ENCODE peak calls at places on chromosomes 6 and 20, in seven cellular contexts. T is ovary; V is endodermal cell; J is cardiac muscle cell; S is mesendoderm; U is CD8-positive, alpha-beta T cell; Z is adrenal gland. H is an unnamed sample.

GRCh38 chr6:854405-855073 is 161.6 kb upstream of the EXOC2 start:
- DNase-seq in T (no peak), V (no peak), J (no peak), S (no peak), U (no peak), Z (no peak), H (no peak)

GRCh38 chr6:111858347-111858746 is 14.9 kb downstream of the FYN start:
- DNase-seq in T (no peak), V (no peak), J (no peak), S (no peak), U (no peak), Z (no peak), H (no peak)

GRCh38 chr6:62707156-62707555 is 421.1 kb upstream of the KHDRBS2 start:
- DNase-seq in T (no peak), V (peak; percentile 70), J (no peak), S (peak; percentile 54), U (no peak), Z (no peak), H (no peak)

GRCh38 chr6:41538556-41539182 is 7.5 kb upstream of the FOXP4 start:
- DNase-seq in T (no peak), V (no peak), J (no peak), S (no peak), U (no peak), Z (no peak), H (no peak)

GRCh38 chr6:27247133-27247836 is at the start of gene PRSS16:
- DNase-seq in T (no peak), V (no peak), J (no peak), S (no peak), U (no peak), Z (no peak), H (no peak)

GRCh38 chr20:50193169-50193850 is 2.7 kb downstream of the CEBPB start:
- DNase-seq in T (no peak), V (peak; percentile 69), J (no peak), S (no peak), U (no peak), Z (peak; percentile 67), H (no peak)

GRCh38 chr6:30202366-30202765 is 10.8 kb downstream of the TRIM26 start:
- DNase-seq in T (no peak), V (no peak), J (no peak), S (no peak), U (no peak), Z (no peak), H (no peak)

GRCh38 chr6:15386756-15387112 is 140.9 kb downstream of the JARID2 start:
- DNase-seq in T (no peak), V (no peak), J (no peak), S (no peak), U (no peak), Z (no peak), H (no peak)

DNA sequence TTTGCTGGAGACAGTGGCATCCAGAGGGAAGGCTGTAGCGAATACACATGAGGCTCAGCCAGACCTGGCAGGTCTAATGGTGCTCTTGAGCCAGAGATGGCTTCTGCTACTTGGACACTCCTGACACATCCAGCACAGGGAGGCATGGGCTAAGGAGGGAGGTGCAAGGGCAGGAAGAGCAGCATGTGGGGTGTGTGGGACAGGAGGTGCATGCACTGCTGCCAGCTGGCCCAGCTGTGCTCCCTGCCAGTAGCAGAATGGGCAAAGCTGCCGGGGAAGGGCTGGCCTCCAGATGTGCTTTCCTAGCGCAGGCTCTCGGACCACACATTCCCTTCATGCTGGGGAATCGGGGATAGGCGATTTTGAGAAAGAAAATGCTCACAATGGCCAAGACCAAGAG is 309.2 kb downstream of the CDC5L start:
- DNase-seq in T (no peak), V (no peak), J (no peak), S (peak; percentile 21), U (no peak), Z (no peak), H (no peak)
- H3K27me3 ChIP-seq in T (no peaks in the 10 kb centered on the region), V (no peaks in the 10 kb centered on the region), J (no peaks in the 10 kb centered on the region), S (no peaks in the 10 kb centered on the region), U (no peaks in the 10 kb centered on the region), Z (peaks cover 2% of the 10 kb centered on the region), H (no peaks in the 10 kb centered on the region)

GRCh38 chr6:166860392-166860791 is 96.0 kb downstream of the RNASET2 start:
- DNase-seq in T (no peak), V (no peak), J (no peak), S (no peak), U (no peak), Z (no peak), H (no peak)

GRCh38 chr6:166862978-166863530 is 93.3 kb downstream of the RNASET2 start:
- DNase-seq in T (no peak), V (no peak), J (no peak), S (no peak), U (no peak), Z (no peak), H (no peak)

GRCh38 chr6:166861961-166862286 is 94.4 kb downstream of the RNASET2 start:
- DNase-seq in T (no peak), V (no peak), J (no peak), S (no peak), U (no peak), Z (no peak), H (no peak)

GRCh38 chr6:166862287-166862977 is 93.9 kb downstream of the RNASET2 start:
- DNase-seq in T (peak; percentile 19), V (peak; percentile 87), J (peak; percentile 70), S (peak; percentile 80), U (peak; percentile 58), Z (peak; percentile 30), H (peak; percentile 65)

GRCh38 chr6:166861304-166861703 is 95.0 kb downstream of the RNASET2 start:
- DNase-seq in T (no peak), V (no peak), J (no peak), S (peak; percentile 13), U (no peak), Z (no peak), H (no peak)
- H3K27me3 ChIP-seq in T (no peaks in the 10 kb centered on the region), V (peaks cover 7% of the 10 kb centered on the region), J (no peaks in the 10 kb centered on the region), S (no peaks in the 10 kb centered on the region), U (peaks cover 9% of the 10 kb centered on the region), Z (peaks cover 17% of the 10 kb centered on the region), H (no peaks in the 10 kb centered on the region)

GRCh38 chr20:37378785-37379598 is 33.1 kb downstream of the SRC start:
- DNase-seq in T (peak; percentile 28), V (peak; percentile 71), J (no peak), S (peak; percentile 58), U (no peak), Z (peak; percentile 69), H (no peak)
- H3K27me3 ChIP-seq in T (no peaks in the 10 kb centered on the region), V (no peaks in the 10 kb centered on the region), J (no peaks in the 10 kb centered on the region), S (no peaks in the 10 kb centered on the region), U (no peaks in the 10 kb centered on the region), Z (no peaks in the 10 kb centered on the region), H (no peaks in the 10 kb centered on the region)

DNA sequence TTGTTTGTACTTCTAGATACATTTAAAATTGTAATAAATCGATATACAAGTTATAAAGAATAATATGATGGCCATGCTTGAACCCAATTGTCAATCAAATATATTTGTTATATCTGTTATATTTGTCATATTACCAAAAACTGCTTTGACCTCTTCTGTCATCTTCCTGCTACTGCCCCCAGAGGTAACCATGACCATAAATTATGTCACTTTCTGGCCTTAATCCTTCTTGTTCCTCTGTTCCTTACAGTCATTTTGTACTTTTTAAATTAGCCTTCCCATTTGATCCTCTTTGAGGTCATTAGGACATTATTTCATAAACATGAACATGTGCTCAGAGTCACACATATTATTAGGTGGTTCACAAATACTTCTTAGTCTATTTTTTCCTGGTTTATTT is 124.7 kb downstream of the HFE start:
- DNase-seq in T (no peak), V (no peak), J (no peak), S (no peak), U (no peak), Z (no peak), H (no peak)
- H3K27me3 ChIP-seq in T (no peaks in the 10 kb centered on the region), V (no peaks in the 10 kb centered on the region), J (no peaks in the 10 kb centered on the region), S (no peaks in the 10 kb centered on the region), U (no peaks in the 10 kb centered on the region), Z (no peaks in the 10 kb centered on the region), H (no peaks in the 10 kb centered on the region)

GRCh38 chr6:169023161-169023874 is 230.3 kb downstream of the THBS2 start:
- DNase-seq in T (no peak), V (no peak), J (no peak), S (no peak), U (no peak), Z (no peak), H (no peak)
- H3K27me3 ChIP-seq in T (no peaks in the 10 kb centered on the region), V (no peaks in the 10 kb centered on the region), J (no peaks in the 10 kb centered on the region), S (no peaks in the 10 kb centered on the region), U (no peaks in the 10 kb centered on the region), Z (no peaks in the 10 kb centered on the region), H (no peaks in the 10 kb centered on the region)

GRCh38 chr6:33297406-33297955 is 1.3 kb downstream of the RGL2 start:
- DNase-seq in T (no peak), V (peak; percentile 92), J (peak; percentile 42), S (peak; percentile 87), U (no peak), Z (peak; percentile 70), H (peak; percentile 68)

GRCh38 chr6:33295621-33296369 is 2.9 kb downstream of the RGL2 start:
- DNase-seq in T (no peak), V (no peak), J (no peak), S (no peak), U (no peak), Z (no peak), H (no peak)

GRCh38 chr6:33297956-33298772 is 578 bp downstream of the RGL2 start:
- DNase-seq in T (peak; percentile 72), V (peak; percentile 95), J (peak; percentile 42), S (peak; percentile 97), U (no peak), Z (peak; percentile 90), H (peak; percentile 52)

GRCh38 chr6:33298773-33299236 is at the start of gene RGL2:
- DNase-seq in T (peak; percentile 85), V (no peak), J (peak; percentile 63), S (no peak), U (peak; percentile 82), Z (peak; percentile 85), H (no peak)

GRCh38 chr6:33296797-33297405 is 1.8 kb downstream of the RGL2 start:
- DNase-seq in T (no peak), V (peak; percentile 44), J (no peak), S (no peak), U (no peak), Z (no peak), H (no peak)
- H3K27me3 ChIP-seq in T (no peaks in the 10 kb centered on the region), V (no peaks in the 10 kb centered on the region), J (no peaks in the 10 kb centered on the region), S (no peaks in the 10 kb centered on the region), U (no peaks in the 10 kb centered on the region), Z (no peaks in the 10 kb centered on the region), H (no peaks in the 10 kb centered on the region)

GRCh38 chr20:21395039-21395665 is 2.2 kb downstream of the NKX2-4 start:
- DNase-seq in T (no peak), V (no peak), J (no peak), S (no peak), U (no peak), Z (no peak), H (no peak)
- H3K27me3 ChIP-seq in T (peaks cover 18% of the 10 kb centered on the region), V (peaks cover 100% of the 10 kb centered on the region), J (peaks cover 100% of the 10 kb centered on the region), S (peaks cover 48% of the 10 kb centered on the region), U (peaks cover 54% of the 10 kb centered on the region), Z (peaks cover 82% of the 10 kb centered on the region), H (peaks cover 30% of the 10 kb centered on the region)